ENCODE peak calls at places on chromosomes 16 and 17, in four cellular contexts. C is left ventricle myocardium superior, M is sigmoid colon, H is substantia nigra. U is an unnamed sample.

GRCh38 chr17:41618341-41619161 is 5.8 kb downstream of the KRT17 start:
- DNase-seq in C (no peak), M (peak), H (no peak), U (no peak)

GRCh38 chr17:39903158-39903884 is 15.1 kb downstream of the GSDMB start:
- DNase-seq in C (no peak), M (no peak), H (no peak), U (peak)

GRCh38 chr17:35129154-35129972 is 7.9 kb downstream of the FNDC8 start:
- DNase-seq in C (no peak), M (no peak), H (no peak), U (no peak)

GRCh38 chr17:15265131-15265530 is at the start of gene PMP22:
- DNase-seq in C (peak), M (peak), H (no peak), U (no peak)

GRCh38 chr17:62648247-62648953 is 20.9 kb downstream of the MRC2 start:
- DNase-seq in C (peak), M (peak), H (no peak), U (no peak)

GRCh38 chr16:273547-274421 is 2.0 kb downstream of the RGS11 start:
- DNase-seq in C (no peak), M (no peak), H (no peak), U (no peak)

GRCh38 chr17:7220593-7221280 is 999 bp downstream of the ACADVL start:
- DNase-seq in C (peak), M (peak), H (no peak), U (peak)

GRCh38 chr16:75486666-75487313 is 8.5 kb downstream of the CHST6 start:
- DNase-seq in C (no peak), M (no peak), H (no peak), U (no peak)

GRCh38 chr17:30323262-30323894 is 10.5 kb downstream of the TMIGD1 start:
- DNase-seq in C (no peak), M (no peak), H (no peak), U (no peak)

GRCh38 chr16:4401510-4401909 is 14.9 kb downstream of the CORO7 start:
- DNase-seq in C (peak), M (no peak), H (no peak), U (no peak)

GRCh38 chr16:12267491-12267890 is 291.0 kb downstream of the SNX29 start:
- DNase-seq in C (no peak), M (no peak), H (no peak), U (no peak)

GRCh38 chr17:50841949-50842354 is 6.6 kb downstream of the WFIKKN2 start:
- DNase-seq in C (peak), M (no peak), H (peak), U (no peak)

GRCh38 chr16:10754941-10755340 is 11.3 kb downstream of the NUBP1 start:
- DNase-seq in C (no peak), M (no peak), H (no peak), U (no peak)

GRCh38 chr17:58513391-58513912 is 986 bp downstream of the MTMR4 start:
- DNase-seq in C (no peak), M (peak), H (no peak), U (no peak)

GRCh38 chr17:41338961-41339485 is 11.6 kb downstream of the KRT33A start:
- DNase-seq in C (no peak), M (no peak), H (no peak), U (no peak)

GRCh38 chr17:7132511-7133094 is 18.0 kb upstream of the ASGR2 start:
- DNase-seq in C (peak), M (no peak), H (no peak), U (peak)

GRCh38 chr16:53968896-53969295 is 264.9 kb downstream of the FTO start:
- DNase-seq in C (no peak), M (no peak), H (no peak), U (no peak)

GRCh38 chr17:72715906-72716572 is 376.4 kb downstream of the SLC39A11 start:
- DNase-seq in C (no peak), M (no peak), H (no peak), U (no peak)

GRCh38 chr16:11198817-11199216 is 57.2 kb downstream of the SOCS1 start:
- DNase-seq in C (no peak), M (no peak), H (no peak), U (peak)

GRCh38 chr17:8380049-8380448 is 2.9 kb downstream of the RPL26 start:
- DNase-seq in C (no peak), M (no peak), H (no peak), U (no peak)

GRCh38 chr17:41540921-41541625 is 13.0 kb upstream of the KRT19 start:
- DNase-seq in C (no peak), M (no peak), H (no peak), U (no peak)

GRCh38 chr17:35051183-35051578 is 12.3 kb downstream of the RFFL start:
- DNase-seq in C (no peak), M (no peak), H (no peak), U (peak)

GRCh38 chr16:30166202-30166902 is 17.1 kb upstream of the CORO1A start:
- DNase-seq in C (no peak), M (no peak), H (no peak), U (peak)

GRCh38 chr17:8935194-8935593 is 30.3 kb downstream of the PIK3R5 start:
- DNase-seq in C (no peak), M (no peak), H (no peak), U (peak)